ENCODE peak calls at places on chromosome 7, in six cellular contexts. I is Panc1; B is GM03348; E is A172; U is activated CD4-positive, alpha-beta T cell treated with anti-CD3 and anti-CD28 coated beads, Interleukin-2, amount 50 U/mL, for 1 hour; C is SW480. Q is an unnamed sample.

GRCh38 chr7:46930336-46930735 is 651.6 kb downstream of the TNS3 start:
- DNase-seq in I (peak), B (peak), E (peak), U (no peak), C (no peak), Q (peak)

GRCh38 chr7:12726908-12727307 is 39.5 kb downstream of the ARL4A start:
- DNase-seq in I (no peak), B (no peak), E (no peak), U (no peak), C (no peak), Q (no peak)

GRCh38 chr7:132347129-132347528 is 229.1 kb downstream of the PLXNA4 start:
- DNase-seq in I (no peak), B (no peak), E (no peak), U (no peak), C (no peak), Q (no peak)

GRCh38 chr7:129950191-129950940 is 2.4 kb downstream of the UBE2H start:
- DNase-seq in I (no peak), B (no peak), E (no peak), U (no peak), C (no peak), Q (no peak)

GRCh38 chr7:98254951-98255610 is 3.0 kb upstream of the TECPR1 start:
- DNase-seq in I (no peak), B (no peak), E (no peak), U (no peak), C (no peak), Q (no peak)

GRCh38 chr7:100801833-100802568 is 25.3 kb downstream of the EPHB4 start:
- DNase-seq in I (peak), B (peak), E (peak), U (no peak), C (peak), Q (peak)

GRCh38 chr7:220151-220841 is 27.9 kb downstream of the FAM20C start:
- DNase-seq in I (no peak), B (no peak), E (peak), U (no peak), C (no peak), Q (no peak)

GRCh38 chr7:128166603-128167315 is 74.3 kb upstream of the LEP start:
- DNase-seq in I (no peak), B (peak), E (no peak), U (no peak), C (peak), Q (no peak)

GRCh38 chr7:29622335-29623265 is 59.0 kb downstream of the PRR15 start:
- DNase-seq in I (peak), B (peak), E (peak), U (no peak), C (peak), Q (peak)

GRCh38 chr7:151392002-151392401 is 17.8 kb downstream of the WDR86 start:
- DNase-seq in I (no peak), B (no peak), E (no peak), U (no peak), C (no peak), Q (no peak)

GRCh38 chr7:147265528-147265927 is 1148.9 kb downstream of the CNTNAP2 start:
- DNase-seq in I (no peak), B (no peak), E (no peak), U (no peak), C (no peak), Q (no peak)

GRCh38 chr7:107441576-107442422 is 28.1 kb upstream of the GPR22 start:
- DNase-seq in I (no peak), B (peak), E (no peak), U (no peak), C (no peak), Q (peak)

GRCh38 chr7:139393621-139394215 is 34.0 kb downstream of the LUC7L2 start:
- DNase-seq in I (no peak), B (no peak), E (peak), U (no peak), C (no peak), Q (peak)

GRCh38 chr7:9691286-9691685 is 1257.9 kb downstream of the NXPH1 start:
- DNase-seq in I (no peak), B (no peak), E (no peak), U (no peak), C (no peak), Q (no peak)

GRCh38 chr7:90209776-90210175 is 1.8 kb upstream of the STEAP2 start:
- DNase-seq in I (no peak), B (no peak), E (no peak), U (no peak), C (no peak), Q (peak)

GRCh38 chr7:31825576-31825975 is 138.6 kb downstream of the PPP1R17 start:
- DNase-seq in I (no peak), B (no peak), E (no peak), U (no peak), C (no peak), Q (no peak)

GRCh38 chr7:155362380-155363145 is 64.9 kb downstream of the INSIG1 start:
- DNase-seq in I (no peak), B (no peak), E (no peak), U (no peak), C (no peak), Q (no peak)

GRCh38 chr7:359226-359775 is 69.3 kb downstream of the FOXL3 start:
- DNase-seq in I (no peak), B (no peak), E (no peak), U (no peak), C (peak), Q (no peak)

GRCh38 chr7:138727336-138728099 is 26.4 kb upstream of the SVOPL start:
- DNase-seq in I (no peak), B (no peak), E (no peak), U (no peak), C (no peak), Q (no peak)

GRCh38 chr7:91344248-91344647 is 80.0 kb downstream of the FZD1 start:
- DNase-seq in I (no peak), B (no peak), E (no peak), U (no peak), C (no peak), Q (no peak)

GRCh38 chr7:28181921-28182517 is 1.4 kb upstream of the JAZF1 start:
- DNase-seq in I (no peak), B (no peak), E (no peak), U (no peak), C (no peak), Q (no peak)

GRCh38 chr7:153399554-153399940 is 640.0 kb downstream of the ACTR3B start:
- DNase-seq in I (no peak), B (no peak), E (no peak), U (no peak), C (no peak), Q (no peak)

GRCh38 chr7:134443396-134444070 is 15.4 kb downstream of the AKR1B1 start:
- DNase-seq in I (no peak), B (no peak), E (no peak), U (no peak), C (no peak), Q (no peak)

GRCh38 chr7:100544949-100545635 is 6.1 kb downstream of the AGFG2 start:
- DNase-seq in I (no peak), B (no peak), E (no peak), U (no peak), C (no peak), Q (peak)

GRCh38 chr7:105600720-105601550 is 19.6 kb upstream of the EFCAB10 start:
- DNase-seq in I (no peak), B (no peak), E (no peak), U (no peak), C (peak), Q (no peak)

GRCh38 chr7:98754041-98754479 is 115.8 kb downstream of the TMEM130 start:
- DNase-seq in I (no peak), B (no peak), E (peak), U (no peak), C (peak), Q (peak)

GRCh38 chr7:64515330-64515729 is 47.5 kb downstream of the ZNF680 start:
- DNase-seq in I (no peak), B (no peak), E (peak), U (no peak), C (no peak), Q (peak)

GRCh38 chr7:12764355-12765000 is 77.0 kb downstream of the ARL4A start:
- DNase-seq in I (no peak), B (no peak), E (no peak), U (no peak), C (no peak), Q (no peak)

GRCh38 chr7:83976302-83976701 is 218.3 kb downstream of the SEMA3A start:
- DNase-seq in I (peak), B (peak), E (peak), U (no peak), C (peak), Q (peak)

GRCh38 chr7:31882187-31882586 is 188.0 kb downstream of the PDE1C start:
- DNase-seq in I (no peak), B (peak), E (peak), U (no peak), C (peak), Q (peak)

GRCh38 chr7:134364619-134365037 is 47.9 kb upstream of the SLC35B4 start:
- DNase-seq in I (no peak), B (peak), E (peak), U (no peak), C (peak), Q (peak)